ENCODE peak calls at places on chromosome 21, in six cellular contexts. One of them, this sample, is unnamed.

GRCh38 chr21:40853956-40854688 is 7.2 kb upstream of the DSCAM start:
- DNase-seq in AG09319: no peak
- DNase-seq in GM13977: no peak
- DNase-seq in stimulated activated CD8-positive, alpha-beta memory T cell treated with anti-CD3 and anti-CD28 coated beads, Interleukin-7, amount 100 ng/mL, for 1 hour: no peak
- DNase-seq in HEK293T: no peak
- DNase-seq in GM19239: no peak
- DNase-seq in this sample: no peak

GRCh38 chr21:41803316-41803715 is 36.5 kb upstream of the RIPK4 start:
- DNase-seq in AG09319: no peak
- DNase-seq in GM13977: no peak
- DNase-seq in stimulated activated CD8-positive, alpha-beta memory T cell treated with anti-CD3 and anti-CD28 coated beads, Interleukin-7, amount 100 ng/mL, for 1 hour: no peak
- DNase-seq in HEK293T: no peak
- DNase-seq in GM19239: no peak
- DNase-seq in this sample: no peak

GRCh38 chr21:42941696-42942085 is 16.3 kb upstream of the ERVH48-1 start:
- DNase-seq in AG09319: no peak
- DNase-seq in GM13977: no peak
- DNase-seq in stimulated activated CD8-positive, alpha-beta memory T cell treated with anti-CD3 and anti-CD28 coated beads, Interleukin-7, amount 100 ng/mL, for 1 hour: no peak
- DNase-seq in HEK293T: no peak
- DNase-seq in GM19239: no peak
- DNase-seq in this sample: no peak

GRCh38 chr21:46318464-46318845 is 5.2 kb downstream of the C21orf58 start:
- DNase-seq in AG09319: no peak
- DNase-seq in GM13977: no peak
- DNase-seq in stimulated activated CD8-positive, alpha-beta memory T cell treated with anti-CD3 and anti-CD28 coated beads, Interleukin-7, amount 100 ng/mL, for 1 hour: no peak
- DNase-seq in HEK293T: no peak
- DNase-seq in GM19239: no peak
- DNase-seq in this sample: no peak

GRCh38 chr21:17613242-17613676 is 558 bp upstream of the BTG3 start:
- DNase-seq in AG09319: no peak
- DNase-seq in GM13977: peak; percentile 42
- DNase-seq in stimulated activated CD8-positive, alpha-beta memory T cell treated with anti-CD3 and anti-CD28 coated beads, Interleukin-7, amount 100 ng/mL, for 1 hour: no peak
- DNase-seq in HEK293T: peak; percentile 34
- DNase-seq in GM19239: no peak
- DNase-seq in this sample: no peak

GRCh38 chr21:22364163-22364562 is 1366.0 kb downstream of the NCAM2 start:
- DNase-seq in AG09319: no peak
- DNase-seq in GM13977: no peak
- DNase-seq in stimulated activated CD8-positive, alpha-beta memory T cell treated with anti-CD3 and anti-CD28 coated beads, Interleukin-7, amount 100 ng/mL, for 1 hour: no peak
- DNase-seq in HEK293T: no peak
- DNase-seq in GM19239: no peak
- DNase-seq in this sample: no peak

GRCh38 chr21:46000182-46000730 is 18.7 kb downstream of the COL6A1 start:
- DNase-seq in AG09319: no peak
- DNase-seq in GM13977: no peak
- DNase-seq in stimulated activated CD8-positive, alpha-beta memory T cell treated with anti-CD3 and anti-CD28 coated beads, Interleukin-7, amount 100 ng/mL, for 1 hour: no peak
- DNase-seq in HEK293T: no peak
- DNase-seq in GM19239: no peak
- DNase-seq in this sample: no peak

GRCh38 chr21:43864313-43864805 is 664 bp upstream of the AGPAT3 start:
- DNase-seq in AG09319: peak; percentile 10
- DNase-seq in GM13977: peak; percentile 72
- DNase-seq in stimulated activated CD8-positive, alpha-beta memory T cell treated with anti-CD3 and anti-CD28 coated beads, Interleukin-7, amount 100 ng/mL, for 1 hour: no peak
- DNase-seq in HEK293T: no peak
- DNase-seq in GM19239: peak; percentile 52
- DNase-seq in this sample: no peak

GRCh38 chr21:35933466-35933865 is 126.9 kb downstream of the SETD4 start:
- DNase-seq in AG09319: peak; percentile 58
- DNase-seq in GM13977: no peak
- DNase-seq in stimulated activated CD8-positive, alpha-beta memory T cell treated with anti-CD3 and anti-CD28 coated beads, Interleukin-7, amount 100 ng/mL, for 1 hour: no peak
- DNase-seq in HEK293T: no peak
- DNase-seq in GM19239: no peak
- DNase-seq in this sample: peak; percentile 46